ENCODE peak calls at places on chromosomes 11 and 22, in four cellular contexts. One of them, this sample, is unnamed.

GRCh38 chr11:109421981-109422590 is at the start of gene C11orf87:
- DNase-seq in GM12878: no peak
- DNase-seq in HepG2: no peak
- DNase-seq in H1: peak; percentile 80
- DNase-seq in this sample: no peak

GRCh38 chr11:2643746-2644145 is 56.0 kb downstream of the KCNQ1OT1 start:
- DNase-seq in GM12878: no peak
- DNase-seq in HepG2: no peak
- DNase-seq in H1: no peak
- DNase-seq in this sample: no peak

GRCh38 chr11:105673089-105673488 is 63.2 kb downstream of the GRIA4 start:
- DNase-seq in GM12878: no peak
- DNase-seq in HepG2: peak; percentile 12
- DNase-seq in H1: peak; percentile 71
- DNase-seq in this sample: peak; percentile 50

GRCh38 chr11:78339483-78339882 is 78.1 kb downstream of the GAB2 start:
- DNase-seq in GM12878: no peak
- DNase-seq in HepG2: no peak
- DNase-seq in H1: no peak
- DNase-seq in this sample: no peak

GRCh38 chr22:32720924-32721323 is 80.6 kb upstream of the TIMP3 start:
- DNase-seq in GM12878: no peak
- DNase-seq in HepG2: peak; percentile 64
- DNase-seq in H1: no peak
- DNase-seq in this sample: no peak

GRCh38 chr11:110077866-110078325 is 15.3 kb upstream of the ZC3H12C start:
- DNase-seq in GM12878: peak; percentile 86
- DNase-seq in HepG2: peak; percentile 13
- DNase-seq in H1: no peak
- DNase-seq in this sample: no peak

GRCh38 chr22:43230983-43231723 is 44.2 kb upstream of the TTLL12 start:
- DNase-seq in GM12878: no peak
- DNase-seq in HepG2: peak; percentile 48
- DNase-seq in H1: peak; percentile 92
- DNase-seq in this sample: peak; percentile 55

GRCh38 chr11:93512965-93513667 is 30.1 kb downstream of the SMCO4 start:
- DNase-seq in GM12878: no peak
- DNase-seq in HepG2: no peak
- DNase-seq in H1: no peak
- DNase-seq in this sample: no peak

GRCh38 chr11:64230209-64230984 is at the start of gene DNAJC4:
- DNase-seq in GM12878: peak; percentile 62
- DNase-seq in HepG2: peak; percentile 96
- DNase-seq in H1: peak; percentile 96
- DNase-seq in this sample: peak; percentile 92

GRCh38 chr11:120119121-120119520 is 18.8 kb downstream of the TRIM29 start:
- DNase-seq in GM12878: no peak
- DNase-seq in HepG2: no peak
- DNase-seq in H1: no peak
- DNase-seq in this sample: no peak

GRCh38 chr22:45009881-45010531 is at the start of gene PHF21B:
- DNase-seq in GM12878: no peak
- DNase-seq in HepG2: no peak
- DNase-seq in H1: peak; percentile 91
- DNase-seq in this sample: peak; percentile 52

GRCh38 chr22:38426628-38427027 is 28.4 kb downstream of the KCNJ4 start:
- DNase-seq in GM12878: no peak
- DNase-seq in HepG2: no peak
- DNase-seq in H1: no peak
- DNase-seq in this sample: no peak

GRCh38 chr11:47468598-47469214 is 19.8 kb upstream of the RAPSN start:
- DNase-seq in GM12878: no peak
- DNase-seq in HepG2: no peak
- DNase-seq in H1: no peak
- DNase-seq in this sample: no peak

GRCh38 chr11:14148653-14149273 is 186.2 kb downstream of the SPON1 start:
- DNase-seq in GM12878: no peak
- DNase-seq in HepG2: peak; percentile 16
- DNase-seq in H1: no peak
- DNase-seq in this sample: no peak

GRCh38 chr22:35315141-35315854 is 15.6 kb downstream of the TOM1 start:
- DNase-seq in GM12878: no peak
- DNase-seq in HepG2: no peak
- DNase-seq in H1: no peak
- DNase-seq in this sample: no peak

GRCh38 chr11:119671561-119672015 is 57.4 kb downstream of the NECTIN1 start:
- DNase-seq in GM12878: no peak
- DNase-seq in HepG2: no peak
- DNase-seq in H1: no peak
- DNase-seq in this sample: no peak

GRCh38 chr11:58787903-58788302 is 56.2 kb upstream of the GLYAT start:
- DNase-seq in GM12878: no peak
- DNase-seq in HepG2: no peak
- DNase-seq in H1: no peak
- DNase-seq in this sample: no peak

GRCh38 chr11:40292636-40293585 is 1166.5 kb downstream of the LRRC4C start:
- DNase-seq in GM12878: no peak
- DNase-seq in HepG2: no peak
- DNase-seq in H1: peak; percentile 56
- DNase-seq in this sample: no peak

GRCh38 chr11:122159173-122159701 is 43.2 kb upstream of the BLID start:
- DNase-seq in GM12878: no peak
- DNase-seq in HepG2: no peak
- DNase-seq in H1: no peak
- DNase-seq in this sample: no peak

GRCh38 chr11:134513585-134514120 is 101.6 kb upstream of the B3GAT1 start:
- DNase-seq in GM12878: no peak
- DNase-seq in HepG2: no peak
- DNase-seq in H1: no peak
- DNase-seq in this sample: no peak

GRCh38 chr11:84465040-84465439 is 1162.1 kb downstream of the DLG2 start:
- DNase-seq in GM12878: no peak
- DNase-seq in HepG2: no peak
- DNase-seq in H1: no peak
- DNase-seq in this sample: no peak

GRCh38 chr11:27437824-27438594 is 34.6 kb downstream of the LGR4 start:
- DNase-seq in GM12878: no peak
- DNase-seq in HepG2: no peak
- DNase-seq in H1: no peak
- DNase-seq in this sample: no peak

GRCh38 chr11:120702656-120703055 is 191.1 kb downstream of the GRIK4 start:
- DNase-seq in GM12878: peak; percentile 32
- DNase-seq in HepG2: no peak
- DNase-seq in H1: no peak
- DNase-seq in this sample: no peak

GRCh38 chr22:36101756-36102155 is 58.8 kb downstream of the APOL3 start:
- DNase-seq in GM12878: no peak
- DNase-seq in HepG2: no peak
- DNase-seq in H1: no peak
- DNase-seq in this sample: no peak

GRCh38 chr22:44351685-44352377 is 39.1 kb upstream of the SHISAL1 start:
- DNase-seq in GM12878: no peak
- DNase-seq in HepG2: no peak
- DNase-seq in H1: no peak
- DNase-seq in this sample: peak; percentile 57

GRCh38 chr22:19744350-19745006 is 16.1 kb upstream of the TBX1 start:
- DNase-seq in GM12878: no peak
- DNase-seq in HepG2: no peak
- DNase-seq in H1: no peak
- DNase-seq in this sample: no peak

GRCh38 chr11:34648036-34648435 is 27.1 kb downstream of the EHF start:
- DNase-seq in GM12878: no peak
- DNase-seq in HepG2: no peak
- DNase-seq in H1: no peak
- DNase-seq in this sample: no peak

GRCh38 chr22:38186429-38186828 is 4.8 kb upstream of the PLA2G6 start:
- DNase-seq in GM12878: no peak
- DNase-seq in HepG2: no peak
- DNase-seq in H1: no peak
- DNase-seq in this sample: no peak

GRCh38 chr11:43959321-43959995 is 17.0 kb downstream of the C11orf96 start:
- DNase-seq in GM12878: no peak
- DNase-seq in HepG2: no peak
- DNase-seq in H1: no peak
- DNase-seq in this sample: no peak

GRCh38 chr11:105906517-105906916 is 115.5 kb downstream of the MSANTD4 start:
- DNase-seq in GM12878: no peak
- DNase-seq in HepG2: no peak
- DNase-seq in H1: no peak
- DNase-seq in this sample: no peak

GRCh38 chr11:64996327-64996709 is 453 bp downstream of the BATF2 start:
- DNase-seq in GM12878: no peak
- DNase-seq in HepG2: no peak
- DNase-seq in H1: no peak
- DNase-seq in this sample: no peak

GRCh38 chr11:8793114-8793777 is 110.7 kb downstream of the RPL27A start:
- DNase-seq in GM12878: no peak
- DNase-seq in HepG2: peak; percentile 30
- DNase-seq in H1: no peak
- DNase-seq in this sample: no peak
- H3K4me1 ChIP-seq in GM12878: no peaks in the 10 kb centered on the region
- H3K4me1 ChIP-seq in HepG2: peaks cover 50% of the 10 kb centered on the region
- H3K4me1 ChIP-seq in H1: peaks cover 4% of the 10 kb centered on the region
- H3K4me1 ChIP-seq in this sample: no peaks in the 10 kb centered on the region

DNA sequence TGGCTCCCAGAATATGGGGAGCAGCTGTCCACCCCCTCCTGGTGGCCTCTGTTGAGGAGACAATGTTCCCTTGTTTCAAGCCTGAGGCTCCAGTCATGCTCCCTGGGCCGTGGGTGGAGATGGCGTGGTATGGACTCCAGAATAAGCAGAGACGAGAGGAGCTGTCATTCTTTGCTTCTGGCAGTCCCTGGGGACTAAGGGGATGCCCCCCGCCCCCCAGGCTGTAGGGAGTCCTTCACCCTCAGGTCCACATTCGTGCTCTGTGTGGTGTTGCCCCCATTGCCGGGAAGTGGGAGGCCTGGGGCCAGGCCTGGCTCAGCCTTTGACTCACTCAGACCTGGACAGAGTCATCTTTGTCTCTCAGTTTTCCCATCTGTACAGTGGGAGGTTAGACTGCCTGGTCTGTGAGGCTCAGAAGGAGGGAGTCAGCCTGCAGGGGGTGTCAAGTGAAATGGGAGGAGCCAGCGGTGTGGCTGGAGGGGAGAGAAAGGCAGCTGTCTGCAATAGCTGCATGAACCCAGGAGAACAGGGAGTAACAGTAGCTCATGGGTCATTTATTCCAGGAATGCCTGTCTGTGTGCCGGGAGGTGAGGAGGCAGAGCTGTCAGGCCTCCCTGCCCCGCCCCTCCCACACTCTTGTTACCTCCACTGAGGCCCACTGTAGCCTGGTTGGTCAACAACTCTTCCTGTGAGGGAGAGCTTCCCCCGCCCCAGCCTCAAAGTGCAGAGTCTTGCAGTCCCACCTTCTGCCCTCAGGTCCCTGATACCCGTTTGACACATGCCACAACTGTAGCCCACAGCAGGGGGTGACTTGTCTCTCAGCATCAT is 6.3 kb downstream of the ARHGEF17 start:
- DNase-seq in GM12878: no peak
- DNase-seq in HepG2: peak; percentile 95
- DNase-seq in H1: no peak
- DNase-seq in this sample: peak; percentile 57
- TF ChIP-seq SUZ12 in GM12878: no peak
- TF ChIP-seq SUZ12 in HepG2: no peak
- TF ChIP-seq SUZ12 in H1: no peak
- TF ChIP-seq SUZ12 in this sample: no peak

GRCh38 chr11:124830749-124831148 is 30.5 kb upstream of the MSANTD2 start:
- DNase-seq in GM12878: no peak
- DNase-seq in HepG2: no peak
- DNase-seq in H1: no peak
- DNase-seq in this sample: no peak

GRCh38 chr11:124831897-124832296 is 31.7 kb upstream of the MSANTD2 start:
- DNase-seq in GM12878: no peak
- DNase-seq in HepG2: no peak
- DNase-seq in H1: no peak
- DNase-seq in this sample: no peak

GRCh38 chr11:124829986-124830385 is 29.8 kb upstream of the MSANTD2 start:
- DNase-seq in GM12878: no peak
- DNase-seq in HepG2: no peak
- DNase-seq in H1: no peak
- DNase-seq in this sample: no peak

GRCh38 chr11:124834526-124835190 is 30.6 kb upstream of the ROBO3 start:
- DNase-seq in GM12878: no peak
- DNase-seq in HepG2: no peak
- DNase-seq in H1: no peak
- DNase-seq in this sample: no peak

DNA sequence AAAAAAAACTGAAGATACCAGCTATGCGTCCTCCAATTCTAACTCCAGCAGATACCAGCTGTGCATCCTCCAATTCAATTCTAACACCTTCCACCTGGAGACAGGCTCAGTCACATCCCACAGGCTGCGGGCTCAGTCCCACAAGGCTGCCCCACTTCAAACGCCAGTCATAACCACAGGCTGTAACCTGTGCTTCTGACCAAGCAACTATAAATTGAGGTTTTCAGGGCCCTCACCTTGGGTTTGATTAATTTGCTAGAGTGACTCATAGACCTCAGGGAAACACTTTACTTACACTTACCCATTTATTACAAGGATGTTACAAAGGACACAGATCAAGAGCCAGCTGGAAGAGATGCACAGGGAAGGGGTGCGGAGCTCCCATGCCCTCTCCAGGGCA is 32.4 kb upstream of the MSANTD2 start:
- DNase-seq in GM12878: no peak
- DNase-seq in HepG2: no peak
- DNase-seq in H1: no peak
- DNase-seq in this sample: no peak
- H3K4me1 ChIP-seq in GM12878: no peaks in the 10 kb centered on the region
- H3K4me1 ChIP-seq in HepG2: peaks cover 12% of the 10 kb centered on the region
- H3K4me1 ChIP-seq in H1: no peaks in the 10 kb centered on the region
- H3K4me1 ChIP-seq in this sample: no peaks in the 10 kb centered on the region

DNA sequence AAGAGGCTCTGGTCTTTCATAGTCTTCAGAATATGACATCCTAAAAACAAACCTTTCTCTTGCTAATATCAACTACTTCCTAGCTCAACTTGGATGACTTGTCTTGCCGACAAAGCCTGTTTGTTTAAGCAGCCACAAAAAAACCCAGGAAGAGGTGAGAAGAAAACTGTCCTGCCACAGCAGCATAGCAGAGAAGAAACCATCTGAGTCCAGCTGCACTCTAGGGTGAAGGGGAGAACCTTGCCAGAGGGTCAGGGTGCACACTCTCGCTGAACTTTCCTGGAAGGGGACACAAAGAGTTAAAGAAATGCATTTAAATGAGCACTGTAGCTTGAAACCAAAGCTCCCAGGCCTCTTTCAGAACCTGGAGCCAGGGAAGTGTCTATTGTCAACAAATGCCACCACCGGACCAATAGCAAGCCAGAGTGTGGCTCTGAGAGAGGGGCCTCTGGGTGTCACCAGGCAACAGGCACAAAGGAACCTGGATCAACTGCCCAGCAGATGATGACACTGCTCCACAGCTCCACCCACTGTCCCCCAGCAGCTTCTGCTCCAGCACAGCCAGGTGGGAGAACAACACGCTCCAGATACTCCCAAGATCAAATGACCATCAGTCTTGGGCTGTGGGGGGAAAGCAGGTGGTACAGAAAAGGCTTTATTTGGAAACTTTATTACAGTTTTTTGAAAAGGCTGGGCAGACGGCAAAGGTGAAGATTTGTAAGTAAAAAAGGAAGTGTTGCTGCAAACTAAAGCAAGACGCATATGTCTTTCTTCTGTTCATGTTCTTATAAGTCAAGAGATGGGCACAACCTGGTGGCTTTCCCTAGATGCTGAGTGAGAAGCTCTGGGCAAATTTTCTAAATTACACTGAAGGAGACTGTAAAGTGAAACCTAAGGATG is 105.7 kb downstream of the RASSF10 start:
- DNase-seq in GM12878: no peak
- DNase-seq in HepG2: peak; percentile 94
- DNase-seq in H1: no peak
- DNase-seq in this sample: peak; percentile 64
- TF ChIP-seq SUZ12 in GM12878: no peak
- TF ChIP-seq SUZ12 in HepG2: no peak
- TF ChIP-seq SUZ12 in H1: no peak
- TF ChIP-seq SUZ12 in this sample: no peak